ENCODE peak calls at places on chromosomes 11 and 22, in seven cellular contexts. B is M059J; Z is stimulated activated CD8-positive, alpha-beta memory T cell treated with anti-CD3 and anti-CD28 coated beads, Interleukin-7, amount 100 ng/mL, for 4 hours; C is stimulated activated CD4-positive, alpha-beta T cell treated with anti-CD3 and anti-CD28 coated beads, Interleukin-12 subunit alpha, Interleukin-12 subunit beta, amount 100 ng/mL, for 48 hours; G is MCF 10A; Q is kidney glomerular epithelial cell; Y is cardiac fibroblast. M is an unnamed sample.

GRCh38 chr11:46299425-46300067 is 22.1 kb downstream of the CREB3L1 start:
- DNase-seq in C (no peak), G (no peak), Z (no peak), Y (peak; percentile 23), Q (no peak), B (peak; percentile 79), M (no peak)

GRCh38 chr11:64263021-64263946 is 12.0 kb downstream of the PLCB3 start:
- DNase-seq in B (peak; percentile 87), Z (no peak), Q (no peak), G (peak; percentile 42), Y (peak; percentile 61), C (no peak), M (no peak)

GRCh38 chr11:68946416-68947090 is 34.2 kb downstream of the MRGPRD start:
- DNase-seq in B (peak; percentile 87), Z (no peak), Y (peak; percentile 93), C (no peak), G (peak; percentile 15), Q (peak; percentile 77), M (no peak)

GRCh38 chr11:28526406-28526751 is 418.2 kb downstream of the METTL15 start:
- DNase-seq in B (peak; percentile 52), Z (no peak), Q (no peak), C (no peak), G (peak; percentile 28), Y (peak; percentile 4), M (no peak)

GRCh38 chr11:22343411-22344032 is 5.3 kb downstream of the SLC17A6 start:
- DNase-seq in C (no peak), Z (no peak), Y (no peak), B (no peak), G (no peak), Q (no peak), M (no peak)

GRCh38 chr11:46216040-46216764 is 61.3 kb upstream of the CREB3L1 start:
- DNase-seq in Q (no peak), Z (no peak), G (no peak), B (peak; percentile 67), C (no peak), Y (peak; percentile 31), M (no peak)

GRCh38 chr11:17541330-17541885 is 2.8 kb downstream of the USH1C start:
- DNase-seq in B (no peak), Q (no peak), Y (no peak), Z (no peak), C (no peak), G (no peak), M (no peak)

GRCh38 chr11:108034034-108034433 is 25.3 kb downstream of the CUL5 start:
- DNase-seq in G (no peak), C (no peak), B (no peak), Z (no peak), Q (no peak), Y (no peak), M (no peak)

GRCh38 chr22:21044931-21045584 is 688 bp upstream of the LRRC74B start:
- DNase-seq in Q (no peak), G (peak; percentile 41), C (no peak), Z (no peak), B (peak; percentile 80), Y (peak; percentile 73), M (peak; percentile 5)

GRCh38 chr22:43110444-43110926 is at the start of gene BIK:
- DNase-seq in Y (peak; percentile 35), C (no peak), G (peak; percentile 59), Q (no peak), Z (peak; percentile 30), B (peak; percentile 47), M (peak; percentile 49)

GRCh38 chr11:96052921-96053631 is 129.2 kb upstream of the MTMR2 start:
- DNase-seq in Y (peak; percentile 61), C (no peak), Q (peak; percentile 50), Z (no peak), B (peak; percentile 88), G (no peak), M (no peak)

GRCh38 chr11:65194564-65194963 is 12.8 kb downstream of the CAPN1 start:
- DNase-seq in Z (no peak), B (no peak), Q (no peak), C (no peak), Y (no peak), G (no peak), M (no peak)

GRCh38 chr22:20319041-20319744 is 667 bp downstream of the DGCR6L start:
- DNase-seq in Y (peak; percentile 14), Q (no peak), G (no peak), Z (no peak), C (no peak), B (peak; percentile 25), M (no peak)

GRCh38 chr11:2194877-2195755 is 23.5 kb upstream of the TH start:
- DNase-seq in B (no peak), C (peak; percentile 17), G (peak; percentile 37), Q (no peak), Z (peak; percentile 28), Y (peak; percentile 30), M (peak; percentile 58)

GRCh38 chr11:48107188-48107704 is 109.4 kb upstream of the OR4B1 start:
- DNase-seq in Z (no peak), Q (peak; percentile 34), B (peak; percentile 83), G (no peak), C (peak; percentile 44), Y (no peak), M (peak; percentile 50)

GRCh38 chr11:120516461-120517389 is 5.2 kb downstream of the GRIK4 start:
- DNase-seq in B (no peak), Z (no peak), Q (no peak), Y (no peak), G (no peak), C (no peak), M (no peak)